ENCODE peak calls at places on chromosome 11, in six cellular contexts. One of them, this sample, is unnamed.

GRCh38 chr11:44600739-44601416 is 35.4 kb downstream of the CD82 start:
- DNase-seq in GM12891: no peak
- DNase-seq in H1: no peak
- DNase-seq in GM12878: no peak
- DNase-seq in HepG2: no peak
- DNase-seq in K562: no peak
- DNase-seq in this sample: peak

GRCh38 chr11:10450451-10451398 is 4.3 kb upstream of the AMPD3 start:
- DNase-seq in GM12891: peak
- DNase-seq in H1: peak
- DNase-seq in GM12878: no peak
- DNase-seq in HepG2: peak
- DNase-seq in K562: no peak
- DNase-seq in this sample: peak

GRCh38 chr11:128515086-128515485 is 72.3 kb downstream of the ETS1 start:
- DNase-seq in GM12891: no peak
- DNase-seq in H1: no peak
- DNase-seq in GM12878: no peak
- DNase-seq in HepG2: no peak
- DNase-seq in K562: no peak
- DNase-seq in this sample: no peak

GRCh38 chr11:111913997-111914396 is 1.5 kb downstream of the HSPB2 start:
- DNase-seq in GM12891: no peak
- DNase-seq in H1: no peak
- DNase-seq in GM12878: no peak
- DNase-seq in HepG2: peak
- DNase-seq in K562: no peak
- DNase-seq in this sample: no peak

GRCh38 chr11:69348414-69349235 is 54.7 kb downstream of the MYEOV start:
- DNase-seq in GM12891: no peak
- DNase-seq in H1: no peak
- DNase-seq in GM12878: no peak
- DNase-seq in HepG2: no peak
- DNase-seq in K562: no peak
- DNase-seq in this sample: no peak

GRCh38 chr11:2249191-2249916 is 21.0 kb downstream of the ASCL2 start:
- DNase-seq in GM12891: no peak
- DNase-seq in H1: no peak
- DNase-seq in GM12878: no peak
- DNase-seq in HepG2: no peak
- DNase-seq in K562: no peak
- DNase-seq in this sample: no peak

GRCh38 chr11:129766858-129767604 is 48.6 kb upstream of the TMEM45B start:
- DNase-seq in GM12891: no peak
- DNase-seq in H1: peak
- DNase-seq in GM12878: no peak
- DNase-seq in HepG2: peak
- DNase-seq in K562: peak
- DNase-seq in this sample: no peak

GRCh38 chr11:36411202-36411640 is 98.9 kb downstream of the TRAF6 start:
- DNase-seq in GM12891: no peak
- DNase-seq in H1: no peak
- DNase-seq in GM12878: peak
- DNase-seq in HepG2: no peak
- DNase-seq in K562: peak
- DNase-seq in this sample: no peak

GRCh38 chr11:63870351-63871197 is 31.7 kb downstream of the MARK2 start:
- DNase-seq in GM12891: no peak
- DNase-seq in H1: no peak
- DNase-seq in GM12878: no peak
- DNase-seq in HepG2: no peak
- DNase-seq in K562: no peak
- DNase-seq in this sample: no peak

GRCh38 chr11:115324569-115325432 is 179.4 kb downstream of the CADM1 start:
- DNase-seq in GM12891: peak
- DNase-seq in H1: peak
- DNase-seq in GM12878: peak
- DNase-seq in HepG2: peak
- DNase-seq in K562: peak
- DNase-seq in this sample: peak

GRCh38 chr11:116613201-116613910 is 159.4 kb downstream of the BUD13 start:
- DNase-seq in GM12891: no peak
- DNase-seq in H1: no peak
- DNase-seq in GM12878: no peak
- DNase-seq in HepG2: no peak
- DNase-seq in K562: no peak
- DNase-seq in this sample: no peak

GRCh38 chr11:12008790-12009616 is 577 bp upstream of the DKK3 start:
- DNase-seq in GM12891: no peak
- DNase-seq in H1: no peak
- DNase-seq in GM12878: no peak
- DNase-seq in HepG2: no peak
- DNase-seq in K562: peak
- DNase-seq in this sample: no peak

GRCh38 chr11:68381716-68382115 is 69.3 kb downstream of the LRP5 start:
- DNase-seq in GM12891: no peak
- DNase-seq in H1: no peak
- DNase-seq in GM12878: no peak
- DNase-seq in HepG2: no peak
- DNase-seq in K562: no peak
- DNase-seq in this sample: no peak

GRCh38 chr11:47388697-47389576 is 10.6 kb upstream of the SPI1 start:
- DNase-seq in GM12891: no peak
- DNase-seq in H1: no peak
- DNase-seq in GM12878: no peak
- DNase-seq in HepG2: no peak
- DNase-seq in K562: no peak
- DNase-seq in this sample: no peak

GRCh38 chr11:42498971-42499370 is 812.8 kb upstream of the API5 start:
- DNase-seq in GM12891: no peak
- DNase-seq in H1: no peak
- DNase-seq in GM12878: no peak
- DNase-seq in HepG2: no peak
- DNase-seq in K562: no peak
- DNase-seq in this sample: no peak

GRCh38 chr11:114208371-114208770 is 87.8 kb upstream of the NNMT start:
- DNase-seq in GM12891: no peak
- DNase-seq in H1: no peak
- DNase-seq in GM12878: no peak
- DNase-seq in HepG2: no peak
- DNase-seq in K562: no peak
- DNase-seq in this sample: no peak

GRCh38 chr11:34890089-34890488 is 26.1 kb downstream of the APIP start:
- DNase-seq in GM12891: no peak
- DNase-seq in H1: no peak
- DNase-seq in GM12878: no peak
- DNase-seq in HepG2: no peak
- DNase-seq in K562: no peak
- DNase-seq in this sample: no peak

GRCh38 chr11:62004473-62004872 is 37.0 kb upstream of the FTH1 start:
- DNase-seq in GM12891: no peak
- DNase-seq in H1: no peak
- DNase-seq in GM12878: peak
- DNase-seq in HepG2: no peak
- DNase-seq in K562: no peak
- DNase-seq in this sample: peak

GRCh38 chr11:119474682-119475596 is 52.0 kb upstream of the THY1 start:
- DNase-seq in GM12891: no peak
- DNase-seq in H1: no peak
- DNase-seq in GM12878: no peak
- DNase-seq in HepG2: peak
- DNase-seq in K562: peak
- DNase-seq in this sample: no peak

GRCh38 chr11:130719516-130719915 is 196.8 kb downstream of the SNX19 start:
- DNase-seq in GM12891: no peak
- DNase-seq in H1: no peak
- DNase-seq in GM12878: no peak
- DNase-seq in HepG2: no peak
- DNase-seq in K562: no peak
- DNase-seq in this sample: no peak

GRCh38 chr11:19953342-19953741 is 206.9 kb downstream of the DBX1 start:
- DNase-seq in GM12891: no peak
- DNase-seq in H1: peak
- DNase-seq in GM12878: no peak
- DNase-seq in HepG2: peak
- DNase-seq in K562: no peak
- DNase-seq in this sample: no peak

GRCh38 chr11:129215506-129216245 is 23.6 kb upstream of the ARHGAP32 start:
- DNase-seq in GM12891: no peak
- DNase-seq in H1: peak
- DNase-seq in GM12878: no peak
- DNase-seq in HepG2: no peak
- DNase-seq in K562: no peak
- DNase-seq in this sample: no peak

GRCh38 chr11:117315285-117316196 is 515 bp downstream of the BACE1 start:
- DNase-seq in GM12891: peak
- DNase-seq in H1: no peak
- DNase-seq in GM12878: no peak
- DNase-seq in HepG2: no peak
- DNase-seq in K562: no peak
- DNase-seq in this sample: no peak

GRCh38 chr11:64186205-64187165 is 514 bp downstream of the STIP1 start:
- DNase-seq in GM12891: no peak
- DNase-seq in H1: no peak
- DNase-seq in GM12878: no peak
- DNase-seq in HepG2: no peak
- DNase-seq in K562: peak
- DNase-seq in this sample: no peak

GRCh38 chr11:32905028-32905667 is 12.5 kb downstream of the QSER1 start:
- DNase-seq in GM12891: no peak
- DNase-seq in H1: no peak
- DNase-seq in GM12878: no peak
- DNase-seq in HepG2: no peak
- DNase-seq in K562: no peak
- DNase-seq in this sample: no peak

GRCh38 chr11:116725434-116726221 is 47.2 kb downstream of the BUD13 start:
- DNase-seq in GM12891: no peak
- DNase-seq in H1: no peak
- DNase-seq in GM12878: no peak
- DNase-seq in HepG2: no peak
- DNase-seq in K562: no peak
- DNase-seq in this sample: no peak

GRCh38 chr11:117039897-117040296 is 58.3 kb downstream of the SIK3 start:
- DNase-seq in GM12891: no peak
- DNase-seq in H1: no peak
- DNase-seq in GM12878: no peak
- DNase-seq in HepG2: no peak
- DNase-seq in K562: peak
- DNase-seq in this sample: no peak

GRCh38 chr11:18567081-18567480 is 21.5 kb downstream of the UEVLD start:
- DNase-seq in GM12891: no peak
- DNase-seq in H1: no peak
- DNase-seq in GM12878: no peak
- DNase-seq in HepG2: no peak
- DNase-seq in K562: no peak
- DNase-seq in this sample: no peak

GRCh38 chr11:79438631-79439429 is 2.0 kb downstream of the TENM4 start:
- DNase-seq in GM12891: no peak
- DNase-seq in H1: no peak
- DNase-seq in GM12878: no peak
- DNase-seq in HepG2: no peak
- DNase-seq in K562: no peak
- DNase-seq in this sample: peak

DNA sequence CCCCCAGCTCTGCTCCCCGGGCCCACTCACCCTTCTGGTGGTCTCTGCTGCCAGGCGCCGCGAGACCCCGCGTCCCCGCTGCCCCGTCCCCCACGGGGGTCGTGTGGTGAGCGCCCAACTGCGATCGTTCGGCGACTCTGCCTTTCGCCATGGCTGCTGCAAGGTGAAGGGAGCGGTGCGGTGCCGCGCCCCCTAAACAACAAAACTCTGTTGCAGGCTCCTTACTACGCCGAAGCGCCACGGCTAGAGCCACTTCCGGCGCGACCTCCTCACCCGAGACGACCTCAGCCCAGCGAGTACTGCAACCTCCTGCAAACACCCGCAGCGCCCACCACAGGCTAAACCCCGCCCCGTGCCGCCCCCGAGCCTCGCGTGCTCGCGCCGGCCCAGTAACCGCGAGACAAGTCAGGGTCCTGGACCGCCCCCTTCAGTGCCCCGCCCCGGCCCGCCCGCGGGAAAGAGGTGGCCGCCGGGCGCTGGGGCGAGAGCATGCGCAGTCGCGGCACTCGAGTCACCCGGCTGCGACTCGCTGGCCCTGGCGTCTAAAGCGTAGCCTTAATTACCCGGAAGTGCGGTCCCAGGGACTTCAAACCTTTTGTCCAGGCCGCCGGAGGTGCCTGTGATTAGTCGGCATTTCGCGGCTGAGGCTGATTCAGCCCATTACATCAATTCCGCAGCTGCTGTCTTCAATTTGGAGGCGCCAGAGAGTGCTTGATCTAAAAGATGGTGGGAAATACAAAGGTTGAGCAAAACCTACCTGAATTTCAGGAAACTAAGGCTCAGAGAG is at the start of gene TMEM41B:
- DNase-seq in GM12891: peak
- DNase-seq in H1: peak
- DNase-seq in GM12878: peak
- DNase-seq in HepG2: peak
- DNase-seq in K562: peak
- DNase-seq in this sample: peak
- TF ChIP-seq POLR2A in GM12891: peak
- TF ChIP-seq POLR2A in H1: peak
- TF ChIP-seq POLR2A in GM12878: peak
- TF ChIP-seq POLR2A in HepG2: peak
- TF ChIP-seq POLR2A in K562: peak
- TF ChIP-seq POLR2A in this sample: peak

GRCh38 chr11:613369-613968 is 2.3 kb downstream of the IRF7 start:
- DNase-seq in GM12891: peak
- DNase-seq in H1: peak
- DNase-seq in GM12878: no peak
- DNase-seq in HepG2: no peak
- DNase-seq in K562: peak
- DNase-seq in this sample: peak
- TF ChIP-seq POLR2AphosphoS5 in GM12891: peak
- TF ChIP-seq POLR2AphosphoS5 in H1: peak
- TF ChIP-seq POLR2AphosphoS5 in GM12878: peak
- TF ChIP-seq POLR2AphosphoS5 in HepG2: no peak
- TF ChIP-seq POLR2AphosphoS5 in K562: peak
- TF ChIP-seq POLR2AphosphoS5 in this sample: peak

DNA sequence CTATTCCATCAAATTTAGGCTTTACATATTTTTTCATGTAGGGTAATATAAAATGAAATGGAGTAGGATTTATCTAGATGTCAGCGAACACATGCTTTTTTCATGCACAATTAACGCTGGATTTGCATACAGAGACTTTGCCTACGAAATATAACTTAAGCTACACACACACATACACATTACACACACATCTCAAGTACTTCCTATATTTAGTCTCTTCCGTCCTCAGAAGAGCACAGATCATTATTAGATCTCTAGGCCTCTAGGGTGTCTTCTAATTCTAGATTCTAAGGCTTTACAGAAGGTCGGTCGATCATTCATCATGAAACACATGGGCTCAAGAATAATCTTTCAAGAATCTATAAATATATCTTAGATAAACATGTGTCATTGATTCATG is 3.8 kb upstream of the MS4A13 start:
- DNase-seq in GM12891: no peak
- DNase-seq in H1: no peak
- DNase-seq in GM12878: no peak
- DNase-seq in HepG2: no peak
- DNase-seq in K562: no peak
- DNase-seq in this sample: no peak
- TF ChIP-seq TAF1 in GM12891: no peak
- TF ChIP-seq TAF1 in H1: no peak
- TF ChIP-seq TAF1 in GM12878: no peak
- TF ChIP-seq TAF1 in HepG2: no peak
- TF ChIP-seq TAF1 in K562: no peak
- TF ChIP-seq TAF1 in this sample: no peak

GRCh38 chr11:17366491-17366890 is 14.9 kb downstream of the NCR3LG1 start:
- DNase-seq in GM12891: no peak
- DNase-seq in H1: no peak
- DNase-seq in GM12878: no peak
- DNase-seq in HepG2: no peak
- DNase-seq in K562: no peak
- DNase-seq in this sample: no peak
- TF ChIP-seq POLR2A in GM12891: no peak
- TF ChIP-seq POLR2A in H1: no peak
- TF ChIP-seq POLR2A in GM12878: no peak
- TF ChIP-seq POLR2A in HepG2: no peak
- TF ChIP-seq POLR2A in K562: no peak
- TF ChIP-seq POLR2A in this sample: no peak

This sample was measured in GM12892.